ENCODE peak calls at places on chromosome 18, in nine cellular contexts. One of them, this sample, is unnamed.

GRCh38 chr18:36130039-36130831 is 536 bp downstream of the ELP2 start:
- DNase-seq in GM10248: peak
- DNase-seq in heart left ventricle: no peak
- DNase-seq in activated CD8-positive, alpha-beta T cell treated with anti-CD3 and anti-CD28 coated beads for 36 hours: no peak
- DNase-seq in tibial artery: no peak
- DNase-seq in right lobe of liver: no peak
- DNase-seq in epithelial cell of proximal tubule: no peak
- DNase-seq in foreskin fibroblast: no peak
- DNase-seq in RWPE1: peak
- DNase-seq in this sample: no peak

GRCh38 chr18:67794512-67794911 is 278.0 kb upstream of the DSEL start:
- DNase-seq in activated CD8-positive, alpha-beta T cell treated with anti-CD3 and anti-CD28 coated beads for 36 hours: no peak
- DNase-seq in GM10248: no peak
- DNase-seq in tibial artery: no peak
- DNase-seq in RWPE1: no peak
- DNase-seq in epithelial cell of proximal tubule: no peak
- DNase-seq in foreskin fibroblast: peak
- DNase-seq in heart left ventricle: no peak
- DNase-seq in right lobe of liver: no peak
- DNase-seq in this sample: no peak

GRCh38 chr18:27136208-27136535 is 48.9 kb downstream of the CHST9 start:
- DNase-seq in GM10248: no peak
- DNase-seq in foreskin fibroblast: no peak
- DNase-seq in RWPE1: peak
- DNase-seq in right lobe of liver: peak
- DNase-seq in epithelial cell of proximal tubule: peak
- DNase-seq in heart left ventricle: no peak
- DNase-seq in tibial artery: no peak
- DNase-seq in activated CD8-positive, alpha-beta T cell treated with anti-CD3 and anti-CD28 coated beads for 36 hours: no peak
- DNase-seq in this sample: no peak

GRCh38 chr18:54828290-54828871 is at the start of gene RAB27B:
- DNase-seq in epithelial cell of proximal tubule: peak
- DNase-seq in activated CD8-positive, alpha-beta T cell treated with anti-CD3 and anti-CD28 coated beads for 36 hours: peak
- DNase-seq in GM10248: no peak
- DNase-seq in tibial artery: peak
- DNase-seq in foreskin fibroblast: peak
- DNase-seq in heart left ventricle: peak
- DNase-seq in RWPE1: peak
- DNase-seq in right lobe of liver: peak
- DNase-seq in this sample: peak

GRCh38 chr18:23380001-23380550 is 73.0 kb upstream of the RIOK3 start:
- DNase-seq in foreskin fibroblast: peak
- DNase-seq in right lobe of liver: no peak
- DNase-seq in activated CD8-positive, alpha-beta T cell treated with anti-CD3 and anti-CD28 coated beads for 36 hours: no peak
- DNase-seq in GM10248: no peak
- DNase-seq in epithelial cell of proximal tubule: no peak
- DNase-seq in tibial artery: no peak
- DNase-seq in heart left ventricle: no peak
- DNase-seq in RWPE1: no peak
- DNase-seq in this sample: no peak

GRCh38 chr18:79396431-79397287 is 929 bp downstream of the NFATC1 start:
- DNase-seq in RWPE1: peak
- DNase-seq in GM10248: peak
- DNase-seq in epithelial cell of proximal tubule: no peak
- DNase-seq in activated CD8-positive, alpha-beta T cell treated with anti-CD3 and anti-CD28 coated beads for 36 hours: peak
- DNase-seq in foreskin fibroblast: peak
- DNase-seq in right lobe of liver: peak
- DNase-seq in heart left ventricle: peak
- DNase-seq in tibial artery: peak
- DNase-seq in this sample: peak

GRCh38 chr18:76654536-76654935 is 159.5 kb upstream of the ZNF516 start:
- DNase-seq in foreskin fibroblast: peak
- DNase-seq in heart left ventricle: no peak
- DNase-seq in tibial artery: no peak
- DNase-seq in RWPE1: no peak
- DNase-seq in activated CD8-positive, alpha-beta T cell treated with anti-CD3 and anti-CD28 coated beads for 36 hours: no peak
- DNase-seq in GM10248: no peak
- DNase-seq in right lobe of liver: no peak
- DNase-seq in epithelial cell of proximal tubule: no peak
- DNase-seq in this sample: no peak

GRCh38 chr18:10508546-10508945 is 17.3 kb upstream of the NAPG start:
- DNase-seq in tibial artery: no peak
- DNase-seq in heart left ventricle: no peak
- DNase-seq in epithelial cell of proximal tubule: no peak
- DNase-seq in activated CD8-positive, alpha-beta T cell treated with anti-CD3 and anti-CD28 coated beads for 36 hours: no peak
- DNase-seq in right lobe of liver: no peak
- DNase-seq in foreskin fibroblast: no peak
- DNase-seq in GM10248: no peak
- DNase-seq in RWPE1: no peak
- DNase-seq in this sample: no peak

DNA sequence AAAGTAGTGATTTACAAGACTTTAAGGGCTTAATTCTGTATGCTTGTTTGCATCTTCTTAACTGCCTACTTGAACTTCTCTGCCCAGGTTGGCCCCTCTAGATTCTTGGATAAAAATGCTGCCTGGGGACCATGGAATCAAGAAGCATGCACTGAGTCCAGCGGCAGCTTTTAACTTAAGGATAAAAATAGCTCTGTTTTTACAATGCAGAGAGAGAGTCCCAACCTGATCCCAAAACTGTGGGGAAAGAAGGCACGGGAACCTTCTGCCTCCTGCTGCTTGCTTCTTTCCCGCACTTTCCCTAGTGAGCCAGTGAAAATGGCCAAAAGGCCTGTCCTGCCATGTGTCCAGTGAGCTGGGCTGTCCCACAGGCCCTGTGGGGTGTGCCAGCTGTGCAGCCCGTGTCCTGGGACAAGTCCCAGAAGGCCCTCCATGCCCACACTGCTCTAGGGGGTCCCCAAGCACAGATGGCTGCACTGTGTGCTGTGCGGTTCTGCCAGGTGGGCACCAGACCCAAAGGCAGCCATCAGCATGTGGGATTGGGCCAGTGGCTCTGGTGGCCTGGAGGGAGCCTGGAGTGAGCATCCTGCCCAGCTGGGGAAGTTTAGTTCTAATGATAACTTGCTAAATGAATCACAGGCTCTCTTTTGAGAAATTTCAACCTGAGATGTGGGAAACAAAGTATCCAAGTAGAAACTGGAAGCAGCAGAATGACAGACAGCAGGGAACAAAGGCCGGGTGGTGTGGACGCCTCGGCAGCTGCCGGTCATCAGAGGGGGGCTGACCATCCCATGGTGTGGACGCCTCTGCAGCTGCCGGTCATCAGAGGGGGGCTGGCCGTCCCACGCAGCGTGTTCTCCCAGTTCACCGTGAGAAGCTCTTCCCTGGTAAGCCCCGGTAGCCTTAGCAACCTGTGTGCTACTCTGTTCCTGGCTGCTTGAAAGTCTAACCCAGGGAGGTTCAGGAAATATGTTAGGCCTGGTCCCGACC is 10.0 kb upstream of the CNDP2 start:
- DNase-seq in activated CD8-positive, alpha-beta T cell treated with anti-CD3 and anti-CD28 coated beads for 36 hours: no peak
- DNase-seq in RWPE1: no peak
- DNase-seq in foreskin fibroblast: no peak
- DNase-seq in heart left ventricle: no peak
- DNase-seq in right lobe of liver: no peak
- DNase-seq in tibial artery: no peak
- DNase-seq in epithelial cell of proximal tubule: no peak
- DNase-seq in GM10248: no peak
- DNase-seq in this sample: no peak
- TF ChIP-seq CTCF in activated CD8-positive, alpha-beta T cell treated with anti-CD3 and anti-CD28 coated beads for 36 hours: no peak
- TF ChIP-seq CTCF in RWPE1: no peak
- TF ChIP-seq CTCF in foreskin fibroblast: no peak
- TF ChIP-seq CTCF in heart left ventricle: no peak
- TF ChIP-seq CTCF in right lobe of liver: no peak
- TF ChIP-seq CTCF in tibial artery: no peak
- TF ChIP-seq CTCF in epithelial cell of proximal tubule: no peak
- TF ChIP-seq CTCF in GM10248: no peak
- TF ChIP-seq CTCF in this sample: no peak

DNA sequence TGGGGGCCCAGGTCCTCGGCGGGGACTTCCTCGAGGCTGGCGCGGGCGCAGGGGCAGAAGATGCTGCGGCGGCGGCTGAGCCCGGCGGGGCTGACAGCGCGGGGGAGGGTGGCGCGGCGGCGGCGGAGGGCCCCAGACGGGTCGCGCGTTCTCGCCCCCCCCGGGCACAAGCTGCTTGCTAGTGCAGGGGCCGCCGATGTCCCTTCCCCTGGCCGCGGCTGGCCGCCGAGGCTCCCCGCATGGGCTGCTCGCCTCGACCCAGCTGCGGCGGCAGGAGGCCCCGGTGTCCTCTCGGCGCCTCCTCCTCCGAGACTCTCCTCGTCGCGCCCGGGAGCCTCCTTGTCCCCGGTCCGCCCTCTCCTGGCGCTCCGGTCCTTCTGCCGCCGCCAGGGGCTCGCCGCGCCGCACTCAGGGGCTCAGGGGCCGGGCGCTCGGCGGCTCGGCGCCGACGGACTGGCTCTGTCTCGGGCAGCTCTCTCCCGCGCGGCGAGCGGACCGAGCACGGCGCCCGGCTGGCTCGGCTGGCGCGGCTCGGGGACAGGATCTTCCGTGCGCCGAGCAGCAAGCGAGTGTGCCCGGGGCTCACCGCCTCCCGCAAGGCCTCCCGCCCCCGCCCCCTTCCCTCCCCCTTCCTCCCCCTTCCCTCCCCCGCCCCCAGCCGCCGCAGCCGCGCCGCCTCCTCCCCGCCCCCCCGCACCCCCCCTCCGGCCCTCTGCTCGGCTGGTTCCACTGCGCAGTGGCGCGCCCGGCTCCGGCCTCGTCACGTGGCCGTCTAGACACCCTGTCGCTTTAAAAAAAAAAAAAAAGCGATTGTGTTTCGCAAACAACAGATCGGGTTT is 902 bp upstream of the SMAD7 start:
- DNase-seq in epithelial cell of proximal tubule: no peak
- DNase-seq in RWPE1: peak
- DNase-seq in heart left ventricle: peak
- DNase-seq in tibial artery: peak
- DNase-seq in activated CD8-positive, alpha-beta T cell treated with anti-CD3 and anti-CD28 coated beads for 36 hours: peak
- DNase-seq in right lobe of liver: peak
- DNase-seq in foreskin fibroblast: peak
- DNase-seq in GM10248: peak
- DNase-seq in this sample: peak
- TF ChIP-seq CTCF in epithelial cell of proximal tubule: peak
- TF ChIP-seq CTCF in RWPE1: no peak
- TF ChIP-seq CTCF in heart left ventricle: peak
- TF ChIP-seq CTCF in tibial artery: no peak
- TF ChIP-seq CTCF in activated CD8-positive, alpha-beta T cell treated with anti-CD3 and anti-CD28 coated beads for 36 hours: no peak
- TF ChIP-seq CTCF in right lobe of liver: no peak
- TF ChIP-seq CTCF in foreskin fibroblast: peak
- TF ChIP-seq CTCF in GM10248: peak
- TF ChIP-seq CTCF in this sample: peak

DNA sequence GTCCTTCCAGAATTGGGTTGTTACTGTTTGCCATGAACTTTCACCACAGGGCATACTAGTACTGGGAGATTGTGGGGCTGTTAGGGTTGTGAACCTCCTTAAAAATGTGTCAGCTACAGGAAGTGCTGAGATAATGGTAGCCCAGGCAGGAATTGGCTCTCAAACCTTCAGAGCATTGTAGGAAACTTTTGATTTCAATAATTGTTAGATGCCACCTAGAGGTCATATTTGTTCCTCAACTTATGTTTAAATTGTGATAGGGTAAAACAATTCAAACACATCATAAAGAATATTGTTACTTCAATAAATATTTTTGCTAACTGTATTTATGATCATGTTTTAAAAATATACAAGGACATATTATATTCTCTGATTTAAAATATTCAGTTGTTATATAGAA is 594.6 kb downstream of the ADCYAP1 start:
- DNase-seq in foreskin fibroblast: no peak
- DNase-seq in heart left ventricle: no peak
- DNase-seq in right lobe of liver: no peak
- DNase-seq in epithelial cell of proximal tubule: no peak
- DNase-seq in activated CD8-positive, alpha-beta T cell treated with anti-CD3 and anti-CD28 coated beads for 36 hours: no peak
- DNase-seq in GM10248: no peak
- DNase-seq in RWPE1: no peak
- DNase-seq in tibial artery: no peak
- DNase-seq in this sample: no peak
- TF ChIP-seq CTCF in foreskin fibroblast: no peak
- TF ChIP-seq CTCF in heart left ventricle: no peak
- TF ChIP-seq CTCF in right lobe of liver: peak
- TF ChIP-seq CTCF in epithelial cell of proximal tubule: peak
- TF ChIP-seq CTCF in activated CD8-positive, alpha-beta T cell treated with anti-CD3 and anti-CD28 coated beads for 36 hours: no peak
- TF ChIP-seq CTCF in GM10248: no peak
- TF ChIP-seq CTCF in RWPE1: no peak
- TF ChIP-seq CTCF in tibial artery: no peak
- TF ChIP-seq CTCF in this sample: no peak

GRCh38 chr18:24989760-24990547 is 362.0 kb downstream of the ZNF521 start:
- DNase-seq in activated CD8-positive, alpha-beta T cell treated with anti-CD3 and anti-CD28 coated beads for 36 hours: no peak
- DNase-seq in foreskin fibroblast: no peak
- DNase-seq in RWPE1: no peak
- DNase-seq in tibial artery: no peak
- DNase-seq in heart left ventricle: no peak
- DNase-seq in right lobe of liver: no peak
- DNase-seq in GM10248: no peak
- DNase-seq in epithelial cell of proximal tubule: no peak
- DNase-seq in this sample: no peak
- TF ChIP-seq CTCF in activated CD8-positive, alpha-beta T cell treated with anti-CD3 and anti-CD28 coated beads for 36 hours: no peak
- TF ChIP-seq CTCF in foreskin fibroblast: no peak
- TF ChIP-seq CTCF in RWPE1: no peak
- TF ChIP-seq CTCF in tibial artery: no peak
- TF ChIP-seq CTCF in heart left ventricle: no peak
- TF ChIP-seq CTCF in right lobe of liver: no peak
- TF ChIP-seq CTCF in GM10248: no peak
- TF ChIP-seq CTCF in epithelial cell of proximal tubule: peak
- TF ChIP-seq CTCF in this sample: no peak

DNA sequence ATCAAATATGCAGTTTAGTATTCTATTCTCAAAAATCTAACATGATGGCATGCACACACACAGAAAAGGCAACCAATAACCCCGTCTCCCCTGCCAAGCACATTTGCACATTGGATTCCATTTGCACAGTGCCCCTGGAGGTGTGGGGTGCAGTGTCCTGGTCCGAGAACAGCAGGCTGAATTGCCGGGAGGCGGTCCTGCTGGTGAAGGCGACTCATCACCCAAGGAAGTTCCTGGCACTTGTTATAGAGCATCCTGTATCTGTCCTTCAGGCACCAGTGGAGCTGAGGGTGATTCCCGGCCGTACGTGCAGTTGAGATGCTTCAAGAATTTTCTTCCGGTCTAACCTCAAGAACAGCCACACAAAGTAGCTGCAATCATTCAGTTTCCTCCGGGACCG is 73.0 kb upstream of the RAB12 start:
- DNase-seq in tibial artery: no peak
- DNase-seq in activated CD8-positive, alpha-beta T cell treated with anti-CD3 and anti-CD28 coated beads for 36 hours: no peak
- DNase-seq in foreskin fibroblast: no peak
- DNase-seq in right lobe of liver: no peak
- DNase-seq in GM10248: no peak
- DNase-seq in heart left ventricle: no peak
- DNase-seq in epithelial cell of proximal tubule: no peak
- DNase-seq in RWPE1: peak
- DNase-seq in this sample: no peak
- TF ChIP-seq CTCF in tibial artery: no peak
- TF ChIP-seq CTCF in activated CD8-positive, alpha-beta T cell treated with anti-CD3 and anti-CD28 coated beads for 36 hours: no peak
- TF ChIP-seq CTCF in foreskin fibroblast: no peak
- TF ChIP-seq CTCF in right lobe of liver: no peak
- TF ChIP-seq CTCF in GM10248: no peak
- TF ChIP-seq CTCF in heart left ventricle: no peak
- TF ChIP-seq CTCF in epithelial cell of proximal tubule: peak
- TF ChIP-seq CTCF in RWPE1: no peak
- TF ChIP-seq CTCF in this sample: no peak

GRCh38 chr18:9233771-9234440 is 97.3 kb downstream of the ANKRD12 start:
- DNase-seq in RWPE1: no peak
- DNase-seq in tibial artery: no peak
- DNase-seq in epithelial cell of proximal tubule: no peak
- DNase-seq in activated CD8-positive, alpha-beta T cell treated with anti-CD3 and anti-CD28 coated beads for 36 hours: no peak
- DNase-seq in GM10248: no peak
- DNase-seq in heart left ventricle: no peak
- DNase-seq in right lobe of liver: no peak
- DNase-seq in foreskin fibroblast: no peak
- DNase-seq in this sample: no peak
- TF ChIP-seq CTCF in RWPE1: no peak
- TF ChIP-seq CTCF in tibial artery: no peak
- TF ChIP-seq CTCF in epithelial cell of proximal tubule: no peak
- TF ChIP-seq CTCF in activated CD8-positive, alpha-beta T cell treated with anti-CD3 and anti-CD28 coated beads for 36 hours: no peak
- TF ChIP-seq CTCF in GM10248: no peak
- TF ChIP-seq CTCF in heart left ventricle: no peak
- TF ChIP-seq CTCF in right lobe of liver: no peak
- TF ChIP-seq CTCF in foreskin fibroblast: no peak
- TF ChIP-seq CTCF in this sample: no peak

This sample was measured in endothelial cell.